ENCODE peak calls at places on chromosomes 4 and X, in six cellular contexts. V, O, A, K, L and U are unnamed samples.

GRCh38 chr4:26525136-26525535 is 34.9 kb upstream of the CCKAR start:
- DNase-seq in O (no peak), A (peak; percentile 34), L (no peak), K (no peak), V (no peak), U (no peak)

GRCh38 chrX:25028726-25029125 is 13.0 kb upstream of the ARX start:
- DNase-seq in A (peak; percentile 5), K (no peak), V (no peak), L (no peak), O (no peak), U (no peak)

GRCh38 chr4:177673980-177674504 is 231.8 kb upstream of the AGA start:
- DNase-seq in K (no peak), O (no peak), L (no peak), V (no peak), A (peak; percentile 12), U (no peak)

GRCh38 chr4:188015025-188015778 is 19.6 kb downstream of the ZFP42 start:
- DNase-seq in K (no peak), V (no peak), A (peak; percentile 29), L (no peak), O (no peak), U (peak; percentile 47)

GRCh38 chrX:53188763-53189162 is 36.2 kb downstream of the KDM5C start:
- DNase-seq in K (no peak), L (no peak), A (peak; percentile 6), O (no peak), V (peak; percentile 45), U (no peak)

GRCh38 chr4:115453416-115453815 is 340.0 kb upstream of the NDST4 start:
- DNase-seq in K (no peak), A (no peak), O (no peak), V (no peak), L (no peak), U (no peak)

GRCh38 chr4:7108046-7108625 is 40.3 kb upstream of the GRPEL1 start:
- DNase-seq in V (no peak), O (no peak), L (no peak), A (no peak), K (no peak), U (no peak)

GRCh38 chr4:81746071-81746470 is 274.4 kb upstream of the RASGEF1B start:
- DNase-seq in O (no peak), L (no peak), A (no peak), V (no peak), K (no peak), U (no peak)

GRCh38 chr4:60403986-60404385 is 796.1 kb upstream of the ADGRL3 start:
- DNase-seq in O (no peak), K (no peak), L (no peak), A (no peak), V (no peak), U (no peak)

GRCh38 chrX:49282647-49283011 is 13.0 kb downstream of the PPP1R3F start:
- DNase-seq in V (no peak), O (no peak), L (no peak), K (no peak), A (peak; percentile 27), U (peak; percentile 38)

GRCh38 chr4:118811008-118811764 is 24.7 kb downstream of the SEC24D start:
- DNase-seq in A (peak; percentile 68), L (no peak), V (no peak), K (no peak), O (no peak), U (no peak)

GRCh38 chr4:95188701-95189401 is 359.9 kb downstream of the UNC5C start:
- DNase-seq in A (no peak), V (no peak), K (no peak), L (no peak), O (no peak), U (no peak)